ENCODE peak calls at places on chromosomes 2 and 18, in five cellular contexts. Z is HCT116, T is GM12878, U is HepG2, V is K562. L is an unnamed sample.

GRCh38 chr18:22558945-22559385 is 141.2 kb upstream of the CTAGE1 start:
- DNase-seq in Z (no peak), U (peak; percentile 31), T (no peak), V (peak; percentile 80), L (no peak)

GRCh38 chr2:10460366-10460796 is 12.3 kb upstream of the ODC1 start:
- DNase-seq in Z (no peak), T (no peak), U (no peak), V (no peak), L (no peak)

GRCh38 chr18:61825386-61825785 is 67.4 kb downstream of the RNF152 start:
- DNase-seq in U (no peak), V (no peak), Z (no peak), T (no peak), L (no peak)

GRCh38 chr2:20282916-20283592 is 58.1 kb upstream of the SDC1 start:
- DNase-seq in Z (no peak), T (no peak), V (no peak), U (no peak), L (no peak)

GRCh38 chr2:20584637-20585321 is 66.1 kb downstream of the HS1BP3 start:
- DNase-seq in T (no peak), V (no peak), Z (peak; percentile 87), U (peak; percentile 98), L (peak; percentile 79)

GRCh38 chr2:44433841-44434240 is 72.1 kb downstream of the CAMKMT start:
- DNase-seq in T (no peak), V (no peak), U (no peak), Z (no peak), L (no peak)

GRCh38 chr2:4507706-4508105 is 804.3 kb downstream of the DCDC2C start:
- DNase-seq in Z (no peak), V (no peak), U (no peak), T (no peak), L (no peak)

GRCh38 chr2:172370821-172371455 is 56.4 kb upstream of the ITGA6 start:
- DNase-seq in V (no peak), Z (no peak), U (no peak), T (no peak), L (no peak)

GRCh38 chr2:196515041-196515440 is 124.5 kb upstream of the CCDC150 start:
- DNase-seq in T (no peak), U (no peak), V (no peak), Z (no peak), L (no peak)

GRCh38 chr18:58105908-58106673 is 62.1 kb downstream of the NEDD4L start:
- DNase-seq in V (no peak), T (no peak), U (no peak), Z (no peak), L (no peak)

GRCh38 chr2:8551622-8552074 is 130.2 kb upstream of the ID2 start:
- DNase-seq in V (no peak), Z (no peak), U (no peak), T (no peak), L (no peak)

GRCh38 chr2:20676353-20677215 is 9.6 kb downstream of the GDF7 start:
- DNase-seq in V (no peak), T (peak; percentile 77), U (peak; percentile 99), Z (no peak), L (no peak)

GRCh38 chr2:85595378-85596232 is at the start of gene RNF181:
- DNase-seq in U (peak; percentile 99), Z (peak; percentile 96), V (peak; percentile 94), T (peak; percentile 94), L (peak; percentile 91)
- TF ChIP-seq POLR2A in U (peak; percentile 77), Z (peak; percentile 81), V (peak; percentile 93), T (peak; percentile 97), L (peak; percentile 84)

DNA sequence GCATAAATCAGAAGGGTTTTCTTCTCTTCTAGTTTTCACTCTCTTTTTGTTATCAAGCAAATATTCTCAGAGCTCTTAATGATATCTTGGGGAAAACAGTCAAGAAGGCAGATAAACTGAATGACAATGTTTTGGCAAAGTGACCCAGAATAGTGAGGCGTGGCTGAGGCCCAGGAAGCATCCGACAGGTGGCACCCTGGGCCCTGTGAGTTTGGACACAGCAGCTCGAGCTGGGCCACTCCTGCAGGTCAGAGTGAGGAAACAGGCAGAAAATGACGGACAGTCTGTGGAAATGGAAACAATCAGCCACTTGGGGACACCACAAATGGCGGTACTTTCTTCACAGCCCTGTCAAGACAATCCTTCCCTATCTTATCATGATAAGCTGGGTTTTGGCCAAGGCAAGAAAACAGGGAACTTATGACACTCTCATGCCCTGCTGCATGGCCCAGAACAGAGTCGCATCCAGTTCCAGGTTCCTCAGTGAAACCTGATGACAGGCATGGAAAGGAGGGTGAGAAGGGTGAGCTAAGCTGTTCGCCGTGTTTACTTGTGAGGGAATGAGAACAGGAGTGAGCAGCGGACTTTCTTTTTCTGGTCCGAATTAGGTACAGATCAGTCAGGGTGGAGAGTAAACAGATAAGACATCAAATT is 32.1 kb downstream of the MRPL44 start:
- DNase-seq in T (no peak), V (peak; percentile 10), U (peak; percentile 70), Z (peak; percentile 24), L (no peak)
- TF ChIP-seq SRF in T (no peak), V (no peak), U (no peak), Z (no peak), L (no peak)

GRCh38 chr2:54604771-54605350 is 118.6 kb upstream of the EML6 start:
- DNase-seq in T (no peak), Z (no peak), V (no peak), U (no peak), L (no peak)
- TF ChIP-seq POLR2A in T (no peak), Z (no peak), V (no peak), U (peak; percentile 7), L (no peak)

GRCh38 chr2:127531133-127531709 is 4.3 kb upstream of the MYO7B start:
- DNase-seq in T (no peak), Z (no peak), V (no peak), U (peak; percentile 21), L (no peak)
- TF ChIP-seq SRF in T (no peak), Z (no peak), V (no peak), U (no peak), L (no peak)

GRCh38 chr18:51108330-51108729 is 78.3 kb downstream of the SMAD4 start:
- DNase-seq in U (no peak), V (no peak), T (no peak), Z (no peak), L (no peak)

GRCh38 chr18:51107082-51107481 is 77.1 kb downstream of the SMAD4 start:
- DNase-seq in Z (no peak), T (no peak), U (no peak), V (no peak), L (no peak)

GRCh38 chr18:51107594-51108305 is 77.7 kb downstream of the SMAD4 start:
- DNase-seq in V (no peak), T (no peak), U (no peak), Z (no peak), L (no peak)

DNA sequence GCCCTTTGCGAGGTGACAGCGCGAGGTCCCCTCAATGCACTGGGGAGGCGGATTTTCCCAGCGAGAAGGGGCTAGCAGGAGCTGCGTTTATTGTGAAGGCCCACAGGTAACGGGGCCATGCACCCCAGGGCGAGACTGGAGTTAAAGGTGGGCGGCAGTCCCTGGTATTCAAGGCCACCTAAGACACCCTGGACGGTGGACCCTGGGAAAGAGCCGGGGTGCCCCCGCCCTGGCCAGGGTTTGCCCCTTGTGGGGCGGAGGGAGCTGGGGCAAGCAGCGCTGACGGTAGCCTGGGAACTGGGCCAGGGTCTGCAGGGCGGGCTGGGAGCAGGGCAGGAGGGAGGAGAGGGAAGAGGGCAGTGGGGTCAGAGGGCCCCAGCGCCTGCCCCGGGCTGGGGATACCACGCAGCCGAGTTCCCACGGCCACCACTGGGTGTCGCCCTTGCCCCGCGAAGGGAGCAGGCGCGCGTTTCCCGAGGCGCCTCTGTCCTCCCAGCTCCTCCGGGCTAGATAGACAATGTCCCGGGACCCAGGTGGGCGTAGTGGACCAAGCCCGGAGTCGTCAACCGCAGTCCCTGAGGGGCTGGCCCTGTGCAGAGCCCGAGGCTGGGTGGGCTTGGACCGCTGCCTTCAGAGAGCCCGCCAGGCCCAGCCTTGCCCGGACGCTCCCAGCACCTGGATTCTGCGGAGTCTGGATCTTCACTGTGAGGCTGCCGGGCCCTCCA is 80.2 kb downstream of the SMAD4 start:
- DNase-seq in T (no peak), V (peak; percentile 73), U (peak; percentile 15), Z (no peak), L (peak; percentile 98)
- TF ChIP-seq POLR2A in T (no peak), V (no peak), U (no peak), Z (no peak), L (no peak)

L was measured in H1.